ENCODE peak calls at places on chromosomes 6 and 20, in six cellular contexts. One of them, this sample, is unnamed.
A peak's percentile ranks its signal among the peaks of the same experiment; 100 is the strongest.

GRCh38 chr20:32820698-32821378 is 1.1 kb downstream of the MAPRE1 start:
- DNase-seq in left lung: no peak
- DNase-seq in H9: no peak
- DNase-seq in CD8-positive, alpha-beta T cell: no peak
- DNase-seq in cardiac fibroblast: peak; percentile 13
- DNase-seq in uterus: no peak
- DNase-seq in this sample: no peak

GRCh38 chr6:134315974-134316391 is 1.9 kb downstream of the SGK1 start:
- DNase-seq in left lung: no peak
- DNase-seq in H9: no peak
- DNase-seq in CD8-positive, alpha-beta T cell: no peak
- DNase-seq in cardiac fibroblast: no peak
- DNase-seq in uterus: no peak
- DNase-seq in this sample: no peak

GRCh38 chr6:88561034-88561973 is 395.2 kb upstream of the CNR1 start:
- DNase-seq in left lung: no peak
- DNase-seq in H9: no peak
- DNase-seq in CD8-positive, alpha-beta T cell: no peak
- DNase-seq in cardiac fibroblast: no peak
- DNase-seq in uterus: no peak
- DNase-seq in this sample: no peak

GRCh38 chr20:48706710-48707339 is 121.0 kb downstream of the PREX1 start:
- DNase-seq in left lung: peak; percentile 16
- DNase-seq in H9: no peak
- DNase-seq in CD8-positive, alpha-beta T cell: peak; percentile 52
- DNase-seq in cardiac fibroblast: no peak
- DNase-seq in uterus: no peak
- DNase-seq in this sample: no peak

GRCh38 chr20:21019831-21020655 is 86.1 kb downstream of the LINC00237 start:
- DNase-seq in left lung: no peak
- DNase-seq in H9: no peak
- DNase-seq in CD8-positive, alpha-beta T cell: no peak
- DNase-seq in cardiac fibroblast: no peak
- DNase-seq in uterus: no peak
- DNase-seq in this sample: no peak

GRCh38 chr20:10469599-10469998 is 34.5 kb downstream of the SLX4IP start:
- DNase-seq in left lung: peak; percentile 42
- DNase-seq in H9: no peak
- DNase-seq in CD8-positive, alpha-beta T cell: no peak
- DNase-seq in cardiac fibroblast: peak; percentile 94
- DNase-seq in uterus: peak; percentile 73
- DNase-seq in this sample: peak; percentile 32

GRCh38 chr6:12064125-12064524 is 52.0 kb downstream of the HIVEP1 start:
- DNase-seq in left lung: no peak
- DNase-seq in H9: no peak
- DNase-seq in CD8-positive, alpha-beta T cell: no peak
- DNase-seq in cardiac fibroblast: peak; percentile 12
- DNase-seq in uterus: no peak
- DNase-seq in this sample: no peak

GRCh38 chr6:36277946-36278465 is 8.1 kb downstream of the PNPLA1 start:
- DNase-seq in left lung: no peak
- DNase-seq in H9: no peak
- DNase-seq in CD8-positive, alpha-beta T cell: no peak
- DNase-seq in cardiac fibroblast: no peak
- DNase-seq in uterus: no peak
- DNase-seq in this sample: no peak

GRCh38 chr20:48945840-48946514 is 24.5 kb downstream of the ARFGEF2 start:
- DNase-seq in left lung: peak; percentile 46
- DNase-seq in H9: no peak
- DNase-seq in CD8-positive, alpha-beta T cell: no peak
- DNase-seq in cardiac fibroblast: peak; percentile 17
- DNase-seq in uterus: no peak
- DNase-seq in this sample: no peak

GRCh38 chr20:1377984-1378742 is 14.7 kb downstream of the FKBP1A start:
- DNase-seq in left lung: no peak
- DNase-seq in H9: no peak
- DNase-seq in CD8-positive, alpha-beta T cell: no peak
- DNase-seq in cardiac fibroblast: no peak
- DNase-seq in uterus: no peak
- DNase-seq in this sample: no peak

GRCh38 chr20:57660510-57661199 is 40.4 kb upstream of the ZBP1 start:
- DNase-seq in left lung: peak; percentile 8
- DNase-seq in H9: peak; percentile 18
- DNase-seq in CD8-positive, alpha-beta T cell: peak; percentile 0
- DNase-seq in cardiac fibroblast: no peak
- DNase-seq in uterus: peak; percentile 11
- DNase-seq in this sample: no peak

GRCh38 chr6:66986940-66987339 is 1279.9 kb upstream of the EYS start:
- DNase-seq in left lung: no peak
- DNase-seq in H9: no peak
- DNase-seq in CD8-positive, alpha-beta T cell: no peak
- DNase-seq in cardiac fibroblast: no peak
- DNase-seq in uterus: no peak
- DNase-seq in this sample: no peak

GRCh38 chr20:48463916-48464315 is 363.9 kb downstream of the PREX1 start:
- DNase-seq in left lung: no peak
- DNase-seq in H9: no peak
- DNase-seq in CD8-positive, alpha-beta T cell: no peak
- DNase-seq in cardiac fibroblast: peak; percentile 58
- DNase-seq in uterus: peak; percentile 35
- DNase-seq in this sample: no peak

GRCh38 chr20:2149507-2149906 is 47.9 kb downstream of the STK35 start:
- DNase-seq in left lung: no peak
- DNase-seq in H9: no peak
- DNase-seq in CD8-positive, alpha-beta T cell: no peak
- DNase-seq in cardiac fibroblast: peak; percentile 23
- DNase-seq in uterus: no peak
- DNase-seq in this sample: no peak

GRCh38 chr6:81997091-81997926 is 244.8 kb upstream of the TENT5A start:
- DNase-seq in left lung: no peak
- DNase-seq in H9: no peak
- DNase-seq in CD8-positive, alpha-beta T cell: no peak
- DNase-seq in cardiac fibroblast: peak; percentile 86
- DNase-seq in uterus: no peak
- DNase-seq in this sample: no peak

GRCh38 chr6:121759370-121759769 is 323.9 kb downstream of the GJA1 start:
- DNase-seq in left lung: no peak
- DNase-seq in H9: no peak
- DNase-seq in CD8-positive, alpha-beta T cell: no peak
- DNase-seq in cardiac fibroblast: no peak
- DNase-seq in uterus: no peak
- DNase-seq in this sample: no peak

GRCh38 chr6:43887340-43887858 is 117.4 kb downstream of the VEGFA start:
- DNase-seq in left lung: no peak
- DNase-seq in H9: no peak
- DNase-seq in CD8-positive, alpha-beta T cell: no peak
- DNase-seq in cardiac fibroblast: no peak
- DNase-seq in uterus: no peak
- DNase-seq in this sample: no peak

GRCh38 chr6:2732503-2733089 is 18.1 kb downstream of the MYLK4 start:
- DNase-seq in left lung: no peak
- DNase-seq in H9: no peak
- DNase-seq in CD8-positive, alpha-beta T cell: no peak
- DNase-seq in cardiac fibroblast: peak; percentile 51
- DNase-seq in uterus: no peak
- DNase-seq in this sample: no peak

GRCh38 chr6:33992191-33992590 is 153.7 kb downstream of the GRM4 start:
- DNase-seq in left lung: no peak
- DNase-seq in H9: no peak
- DNase-seq in CD8-positive, alpha-beta T cell: no peak
- DNase-seq in cardiac fibroblast: no peak
- DNase-seq in uterus: peak; percentile 9
- DNase-seq in this sample: no peak

GRCh38 chr20:20593447-20594170 is 118.8 kb downstream of the RALGAPA2 start:
- DNase-seq in left lung: peak; percentile 33
- DNase-seq in H9: peak; percentile 77
- DNase-seq in CD8-positive, alpha-beta T cell: no peak
- DNase-seq in cardiac fibroblast: peak; percentile 56
- DNase-seq in uterus: no peak
- DNase-seq in this sample: peak; percentile 37

GRCh38 chr6:77470983-77471382 is 7.7 kb upstream of the HTR1B start:
- DNase-seq in left lung: no peak
- DNase-seq in H9: no peak
- DNase-seq in CD8-positive, alpha-beta T cell: no peak
- DNase-seq in cardiac fibroblast: no peak
- DNase-seq in uterus: no peak
- DNase-seq in this sample: no peak

GRCh38 chr20:39778847-39779641 is 816.9 kb downstream of the DHX35 start:
- DNase-seq in left lung: no peak
- DNase-seq in H9: no peak
- DNase-seq in CD8-positive, alpha-beta T cell: no peak
- DNase-seq in cardiac fibroblast: no peak
- DNase-seq in uterus: no peak
- DNase-seq in this sample: no peak

GRCh38 chr20:39777610-39778009 is 815.5 kb downstream of the DHX35 start:
- DNase-seq in left lung: no peak
- DNase-seq in H9: no peak
- DNase-seq in CD8-positive, alpha-beta T cell: no peak
- DNase-seq in cardiac fibroblast: no peak
- DNase-seq in uterus: no peak
- DNase-seq in this sample: no peak

GRCh38 chr20:39778431-39778830 is 816.3 kb downstream of the DHX35 start:
- DNase-seq in left lung: no peak
- DNase-seq in H9: no peak
- DNase-seq in CD8-positive, alpha-beta T cell: no peak
- DNase-seq in cardiac fibroblast: no peak
- DNase-seq in uterus: no peak
- DNase-seq in this sample: no peak

GRCh38 chr20:39775110-39775509 is 813.0 kb downstream of the DHX35 start:
- DNase-seq in left lung: peak; percentile 46
- DNase-seq in H9: no peak
- DNase-seq in CD8-positive, alpha-beta T cell: no peak
- DNase-seq in cardiac fibroblast: peak; percentile 65
- DNase-seq in uterus: peak; percentile 43
- DNase-seq in this sample: no peak

GRCh38 chr20:39773380-39774000 is 811.3 kb downstream of the DHX35 start:
- DNase-seq in left lung: no peak
- DNase-seq in H9: no peak
- DNase-seq in CD8-positive, alpha-beta T cell: no peak
- DNase-seq in cardiac fibroblast: no peak
- DNase-seq in uterus: no peak
- DNase-seq in this sample: no peak
- TF ChIP-seq CTCF in left lung: no peak
- TF ChIP-seq CTCF in H9: peak; percentile 17
- TF ChIP-seq CTCF in CD8-positive, alpha-beta T cell: no peak
- TF ChIP-seq CTCF in cardiac fibroblast: no peak
- TF ChIP-seq CTCF in uterus: no peak
- TF ChIP-seq CTCF in this sample: no peak

DNA sequence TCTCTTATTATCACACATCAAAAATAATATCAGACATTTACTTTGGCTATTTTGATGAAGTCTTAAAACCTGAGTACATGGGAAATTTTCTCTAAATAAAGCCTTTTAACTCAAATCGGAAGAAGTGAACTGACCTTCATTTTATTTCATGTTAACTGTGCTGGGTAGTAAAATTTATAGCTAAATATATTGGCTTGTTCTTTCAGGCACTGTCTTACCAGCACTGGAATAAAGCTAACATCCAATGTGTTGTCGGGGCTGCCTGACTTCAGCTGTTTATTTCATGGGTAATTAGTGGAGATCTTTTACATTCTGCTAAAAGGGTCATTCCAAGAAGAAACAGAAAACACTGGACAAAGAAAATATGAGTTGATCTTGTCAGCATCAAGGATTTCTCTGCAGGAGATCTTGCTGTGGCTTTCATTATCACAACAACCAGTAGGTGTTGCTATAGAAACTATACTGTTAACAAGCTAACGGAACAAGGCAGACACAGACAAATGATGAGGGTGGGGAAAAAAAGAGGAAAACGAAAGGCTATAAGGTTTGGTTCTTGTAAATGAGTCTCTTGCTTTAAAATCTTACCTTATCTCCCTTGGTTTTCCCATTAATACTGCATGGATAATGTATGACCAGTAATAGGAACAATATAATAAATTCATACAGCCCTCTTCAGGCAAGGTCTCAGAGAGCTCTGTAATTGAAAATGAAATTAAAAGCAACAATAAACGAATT is 206.9 kb downstream of the SIM1 start:
- DNase-seq in left lung: no peak
- DNase-seq in H9: no peak
- DNase-seq in CD8-positive, alpha-beta T cell: no peak
- DNase-seq in cardiac fibroblast: peak; percentile 79
- DNase-seq in uterus: no peak
- DNase-seq in this sample: peak; percentile 28
- TF ChIP-seq CTCF in left lung: no peak
- TF ChIP-seq CTCF in H9: peak; percentile 39
- TF ChIP-seq CTCF in CD8-positive, alpha-beta T cell: no peak
- TF ChIP-seq CTCF in cardiac fibroblast: no peak
- TF ChIP-seq CTCF in uterus: no peak
- TF ChIP-seq CTCF in this sample: no peak

DNA sequence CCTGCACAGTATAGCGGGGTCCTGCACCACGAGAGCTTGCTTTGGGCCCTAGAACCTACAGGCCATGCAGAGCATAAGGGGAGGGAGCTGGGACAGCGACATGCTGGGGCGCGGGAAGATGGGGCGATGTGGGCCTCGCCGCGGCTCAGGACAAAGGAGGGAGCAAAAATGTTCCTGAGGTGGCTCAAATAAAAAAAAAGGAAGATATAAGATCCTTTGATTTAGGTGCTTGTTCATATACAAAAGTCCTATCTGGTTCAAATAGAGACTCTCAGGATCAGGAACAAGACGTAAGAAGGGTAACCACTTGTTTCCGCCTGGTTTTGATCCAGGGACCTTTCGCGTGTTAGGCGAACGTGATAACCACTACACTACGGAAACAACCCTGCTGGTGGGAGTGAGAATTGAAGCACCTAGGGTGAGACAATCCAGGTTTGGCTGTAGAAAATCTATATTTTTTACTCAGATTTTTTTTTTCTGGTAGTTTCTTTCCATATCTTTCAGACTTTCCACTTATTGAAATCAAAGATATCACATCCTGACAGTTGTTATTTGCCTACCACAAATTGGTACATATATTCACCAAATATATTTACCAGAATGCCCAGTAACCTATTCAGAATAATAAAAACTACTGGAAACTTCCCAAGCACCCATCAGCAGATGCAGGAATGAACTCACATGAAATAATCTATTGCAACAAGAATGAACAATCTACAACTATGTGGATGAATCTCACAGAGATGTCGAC is 177.9 kb upstream of the ZNF184 start:
- DNase-seq in left lung: no peak
- DNase-seq in H9: peak; percentile 80
- DNase-seq in CD8-positive, alpha-beta T cell: no peak
- DNase-seq in cardiac fibroblast: peak; percentile 57
- DNase-seq in uterus: no peak
- DNase-seq in this sample: peak; percentile 77
- TF ChIP-seq CTCF in left lung: no peak
- TF ChIP-seq CTCF in H9: peak; percentile 47
- TF ChIP-seq CTCF in CD8-positive, alpha-beta T cell: no peak
- TF ChIP-seq CTCF in cardiac fibroblast: peak; percentile 30
- TF ChIP-seq CTCF in uterus: no peak
- TF ChIP-seq CTCF in this sample: no peak

DNA sequence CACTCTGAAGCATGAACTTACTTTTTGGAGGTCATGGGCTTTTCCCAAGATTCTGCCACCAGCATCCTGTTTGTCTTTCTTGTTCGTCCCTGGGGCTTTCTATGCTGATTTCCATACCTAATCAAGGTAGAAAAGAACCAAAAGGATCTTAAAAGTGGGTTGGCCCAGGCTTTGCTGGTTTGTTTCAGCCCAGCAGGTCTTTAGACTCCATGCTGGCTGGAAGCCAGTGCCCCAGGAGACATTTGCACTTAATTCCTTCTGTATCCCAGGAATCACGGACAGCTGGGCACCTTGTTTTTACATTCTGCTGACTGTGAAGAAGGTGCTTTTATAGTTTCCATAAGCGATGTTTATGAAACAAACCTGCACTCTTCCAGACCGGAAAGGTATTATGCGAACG is 195.9 kb downstream of the CDH4 start:
- DNase-seq in left lung: no peak
- DNase-seq in H9: peak; percentile 23
- DNase-seq in CD8-positive, alpha-beta T cell: no peak
- DNase-seq in cardiac fibroblast: no peak
- DNase-seq in uterus: no peak
- DNase-seq in this sample: no peak
- TF ChIP-seq CTCF in left lung: no peak
- TF ChIP-seq CTCF in H9: no peak
- TF ChIP-seq CTCF in CD8-positive, alpha-beta T cell: no peak
- TF ChIP-seq CTCF in cardiac fibroblast: no peak
- TF ChIP-seq CTCF in uterus: no peak
- TF ChIP-seq CTCF in this sample: no peak